ENCODE peak calls at places on chromosomes 13 and 19, in five cellular contexts. G is AG08395, O is MCF 10A, B is mesendoderm, S is NCI-H187. L is an unnamed sample.

GRCh38 chr19:30669329-30670010 is 297.3 kb downstream of the ZNF536 start:
- DNase-seq in S (no peak), G (peak), B (peak), O (peak), L (peak)

GRCh38 chr13:33352520-33352919 is 67.0 kb upstream of the STARD13 start:
- DNase-seq in B (no peak), O (no peak), G (no peak), S (no peak), L (no peak)

GRCh38 chr13:112073245-112074138 is 6.5 kb downstream of the SOX1 start:
- DNase-seq in S (no peak), G (no peak), B (peak), O (no peak), L (no peak)

GRCh38 chr19:48102870-48103751 is 7.5 kb downstream of the PLA2G4C start:
- DNase-seq in G (peak), S (no peak), B (peak), O (peak), L (peak)

GRCh38 chr19:10352764-10353671 is 13.6 kb upstream of the ICAM3 start:
- DNase-seq in O (no peak), G (no peak), S (no peak), B (peak), L (no peak)

GRCh38 chr19:11160119-11160768 is 4.7 kb upstream of the SPC24 start:
- DNase-seq in O (no peak), S (no peak), B (no peak), G (no peak), L (no peak)

GRCh38 chr13:27079421-27079958 is 92.1 kb downstream of the USP12 start:
- DNase-seq in O (no peak), G (peak), S (no peak), B (peak), L (peak)

GRCh38 chr19:19262190-19263057 is 10.7 kb downstream of the TM6SF2 start:
- DNase-seq in B (peak), G (no peak), S (no peak), O (no peak), L (no peak)

GRCh38 chr13:94673841-94674240 is 38.5 kb downstream of the SOX21 start:
- DNase-seq in S (no peak), G (no peak), B (peak), O (no peak), L (peak)

GRCh38 chr13:33169273-33169980 is 116.1 kb downstream of the STARD13 start:
- DNase-seq in G (peak), S (no peak), O (peak), B (peak), L (no peak)

GRCh38 chr19:14536926-14537692 is 7.7 kb downstream of the TECR start:
- DNase-seq in O (peak), G (peak), B (peak), S (no peak), L (no peak)

GRCh38 chr19:48668332-48668731 is 4.5 kb downstream of the NTN5 start:
- DNase-seq in B (no peak), O (no peak), G (no peak), S (no peak), L (no peak)

GRCh38 chr19:57026476-57026875 is 93.3 kb upstream of the USP29 start:
- DNase-seq in B (no peak), O (no peak), S (no peak), G (no peak), L (no peak)

GRCh38 chr19:50315773-50316448 is 13.3 kb downstream of the KCNC3 start:
- DNase-seq in O (no peak), S (peak), G (no peak), B (peak), L (no peak)

GRCh38 chr19:55857974-55858373 is 21.6 kb downstream of the NLRP4 start:
- DNase-seq in S (no peak), O (no peak), B (no peak), G (no peak), L (no peak)

GRCh38 chr19:29667941-29668340 is 2.7 kb downstream of the PLEKHF1 start:
- DNase-seq in G (no peak), B (no peak), O (no peak), S (no peak), L (no peak)

GRCh38 chr13:80168089-80168850 is 172.7 kb downstream of the SPRY2 start:
- DNase-seq in O (no peak), G (peak), S (no peak), B (no peak), L (no peak)

GRCh38 chr19:5334366-5334739 is 6.3 kb downstream of the PTPRS start:
- DNase-seq in O (no peak), S (no peak), G (no peak), B (no peak), L (no peak)

GRCh38 chr19:45315304-45315703 is 7.4 kb downstream of the CKM start:
- DNase-seq in B (no peak), S (no peak), G (no peak), O (no peak), L (no peak)

GRCh38 chr13:52779028-52779612 is 39.5 kb upstream of the CNMD start:
- DNase-seq in O (peak), S (no peak), B (peak), G (no peak), L (no peak)

GRCh38 chr19:51131780-51132680 is 7.3 kb downstream of the SIGLEC9 start:
- DNase-seq in S (peak), O (no peak), G (peak), B (peak), L (no peak)

GRCh38 chr19:6133231-6133630 is 2.2 kb upstream of the ACSBG2 start:
- DNase-seq in O (no peak), G (no peak), B (no peak), S (no peak), L (no peak)

GRCh38 chr13:28636078-28636477 is 22.9 kb upstream of the POMP start:
- DNase-seq in G (peak), S (no peak), B (no peak), O (no peak), L (no peak)

GRCh38 chr19:36110487-36111199 is at the start of gene OVOL3:
- DNase-seq in B (peak), O (no peak), S (no peak), G (no peak), L (no peak)

GRCh38 chr19:7605490-7606222 is 10.0 kb downstream of the CAMSAP3 start:
- DNase-seq in O (peak), G (no peak), B (peak), S (no peak), L (peak)

GRCh38 chr13:100100115-100100879 is 11.4 kb downstream of the PCCA start:
- DNase-seq in G (peak), B (no peak), S (no peak), O (peak), L (peak)

GRCh38 chr19:39738809-39739208 is 980 bp upstream of the CLC start:
- DNase-seq in G (no peak), O (no peak), B (no peak), S (no peak), L (no peak)

GRCh38 chr13:27370305-27370853 is 54.0 kb upstream of the GTF3A start:
- DNase-seq in B (no peak), S (no peak), O (no peak), G (no peak), L (no peak)

GRCh38 chr19:8324186-8325050 is 3.1 kb downstream of the RPS28 start:
- DNase-seq in G (no peak), B (no peak), S (no peak), O (peak), L (no peak)

GRCh38 chr13:80727321-80727975 is 386.5 kb upstream of the SPRY2 start:
- DNase-seq in B (no peak), G (no peak), O (no peak), S (no peak), L (no peak)

GRCh38 chr13:35699805-35700204 is 223.3 kb upstream of the MAB21L1 start:
- DNase-seq in S (no peak), G (peak), B (no peak), O (no peak), L (no peak)

GRCh38 chr19:33362508-33363228 is 10.8 kb upstream of the CEBPG start:
- DNase-seq in O (no peak), B (no peak), S (no peak), G (no peak), L (no peak)

GRCh38 chr13:47747901-47748300 is 253.2 kb downstream of the SUCLA2 start:
- DNase-seq in S (no peak), O (no peak), G (no peak), B (peak), L (no peak)

GRCh38 chr13:47306991-47307390 is 410.1 kb upstream of the HTR2A start:
- DNase-seq in B (no peak), O (no peak), S (no peak), G (no peak), L (no peak)

GRCh38 chr13:97242755-97243497 is 20.8 kb downstream of the MBNL2 start:
- DNase-seq in O (no peak), B (no peak), G (no peak), S (no peak), L (no peak)

GRCh38 chr13:50386527-50387123 is 371.4 kb downstream of the KCNRG start:
- DNase-seq in B (peak), S (no peak), G (peak), O (no peak), L (no peak)

GRCh38 chr13:32175307-32175706 is 139.9 kb downstream of the ZAR1L start:
- DNase-seq in S (no peak), B (no peak), G (no peak), O (no peak), L (no peak)

GRCh38 chr19:39197808-39198207 is 1.0 kb downstream of the NCCRP1 start:
- DNase-seq in G (no peak), B (no peak), O (peak), S (no peak), L (no peak)